ENCODE peak calls at places on chromosomes 2 and 18, in nine cellular contexts. S, E, V, Z, C, O, T, R and B are unnamed samples.

GRCh38 chr18:78587096-78587495 is 392.5 kb upstream of the SALL3 start:
- DNase-seq in Z (no peak), R (no peak), T (no peak), E (peak; percentile 5), C (no peak), S (no peak), V (no peak), O (no peak), B (no peak)

GRCh38 chr2:50979495-50979894 is 52.4 kb downstream of the NRXN1 start:
- DNase-seq in T (no peak), E (no peak), R (no peak), Z (no peak), V (no peak), S (no peak), C (no peak), O (no peak), B (no peak)

GRCh38 chr2:85753525-85754312 is at the start of gene ATOH8:
- DNase-seq in R (peak; percentile 2), C (peak; percentile 75), S (peak; percentile 87), E (peak; percentile 50), Z (no peak), V (no peak), T (peak; percentile 88), O (peak; percentile 68), B (peak; percentile 63)

GRCh38 chr2:76446872-76447271 is 736.2 kb upstream of the GCFC2 start:
- DNase-seq in V (no peak), E (no peak), Z (no peak), S (no peak), T (no peak), C (no peak), R (no peak), O (no peak), B (no peak)

GRCh38 chr2:226185613-226186211 is 613.9 kb downstream of the IRS1 start:
- DNase-seq in C (no peak), O (no peak), Z (no peak), S (peak; percentile 90), T (no peak), V (no peak), E (no peak), R (no peak), B (no peak)

GRCh38 chr2:218858671-218859555 is 692 bp upstream of the WNT6 start:
- DNase-seq in V (no peak), Z (no peak), T (peak; percentile 63), O (no peak), E (no peak), S (no peak), R (no peak), C (peak; percentile 63), B (peak; percentile 42)

GRCh38 chr2:184351126-184351525 is 247.2 kb upstream of the ZNF804A start:
- DNase-seq in C (no peak), Z (no peak), S (no peak), T (no peak), R (no peak), V (no peak), O (no peak), E (no peak), B (no peak)

GRCh38 chr2:100702444-100703134 is 117.3 kb upstream of the NPAS2 start:
- DNase-seq in R (no peak), O (no peak), E (no peak), T (no peak), S (no peak), V (no peak), Z (no peak), C (no peak), B (no peak)

GRCh38 chr2:72755647-72756423 is 70.0 kb downstream of the EXOC6B start:
- DNase-seq in Z (no peak), T (no peak), C (no peak), E (no peak), V (no peak), O (no peak), R (no peak), S (peak; percentile 70), B (no peak)

GRCh38 chr2:42888321-42888720 is 95.9 kb upstream of the HAAO start:
- DNase-seq in V (no peak), E (no peak), T (no peak), O (no peak), C (no peak), R (no peak), S (peak; percentile 44), Z (no peak), B (no peak)

GRCh38 chr2:107588960-107589542 is 237.6 kb upstream of the RGPD4 start:
- DNase-seq in C (no peak), S (peak; percentile 60), T (no peak), O (no peak), V (no peak), Z (no peak), R (no peak), E (no peak), B (no peak)

GRCh38 chr2:12675801-12676200 is 40.9 kb upstream of the TRIB2 start:
- DNase-seq in R (no peak), O (no peak), V (no peak), Z (no peak), C (no peak), E (no peak), T (no peak), S (no peak), B (no peak)

GRCh38 chr2:30178618-30179404 is 32.0 kb downstream of the YPEL5 start:
- DNase-seq in Z (no peak), S (peak; percentile 84), O (no peak), V (no peak), E (no peak), R (no peak), T (no peak), C (no peak), B (no peak)

GRCh38 chr2:128307595-128307994 is 11.1 kb downstream of the HS6ST1 start:
- DNase-seq in Z (no peak), C (peak; percentile 4), S (no peak), V (no peak), R (no peak), E (no peak), O (no peak), T (no peak), B (no peak)

GRCh38 chr2:105391058-105391627 is 7.7 kb downstream of the FHL2 start:
- DNase-seq in C (no peak), S (peak; percentile 59), T (no peak), V (no peak), Z (no peak), O (no peak), E (no peak), R (no peak), B (no peak)

GRCh38 chr2:7933665-7934064 is 748.2 kb upstream of the ID2 start:
- DNase-seq in R (no peak), T (no peak), S (no peak), Z (no peak), E (no peak), V (no peak), C (no peak), O (no peak), B (no peak)

GRCh38 chr18:34857310-34857709 is 147.2 kb downstream of the DTNA start:
- DNase-seq in Z (no peak), O (no peak), E (no peak), V (no peak), R (no peak), T (no peak), C (no peak), S (peak; percentile 9), B (no peak)

GRCh38 chr2:134912406-134912805 is 6.2 kb upstream of the CCNT2 start:
- DNase-seq in V (no peak), R (no peak), Z (no peak), S (peak; percentile 56), O (no peak), E (no peak), T (no peak), C (no peak), B (no peak)

GRCh38 chr2:230170532-230170931 is 49.3 kb downstream of the SP110 start:
- DNase-seq in C (no peak), T (no peak), E (peak; percentile 20), R (peak; percentile 94), V (no peak), O (no peak), S (no peak), Z (no peak), B (no peak)

GRCh38 chr2:218857371-218858137 is 2.1 kb upstream of the WNT6 start:
- DNase-seq in C (no peak), V (no peak), E (no peak), R (no peak), O (no peak), S (no peak), Z (no peak), T (no peak), B (peak; percentile 40)

GRCh38 chr2:173354601-173355131 is at the start of gene CDCA7:
- DNase-seq in S (peak; percentile 50), O (peak; percentile 86), V (peak; percentile 56), E (peak; percentile 77), T (peak; percentile 97), Z (no peak), R (peak; percentile 68), C (peak; percentile 81), B (peak; percentile 54)

GRCh38 chr2:142315353-142315752 is 184.5 kb upstream of the LRP1B start:
- DNase-seq in Z (no peak), O (no peak), R (no peak), T (no peak), E (no peak), V (no peak), S (no peak), C (no peak), B (no peak)

GRCh38 chr2:140975237-140975636 is 1155.6 kb downstream of the LRP1B start:
- DNase-seq in E (no peak), V (no peak), C (no peak), Z (no peak), O (no peak), S (peak; percentile 59), R (no peak), T (no peak), B (no peak)

GRCh38 chr2:21367421-21367820 is 243.7 kb downstream of the TDRD15 start:
- DNase-seq in E (no peak), O (no peak), V (no peak), T (no peak), C (no peak), R (no peak), S (no peak), Z (no peak), B (no peak)

GRCh38 chr2:219160186-219161017 is at the start of gene NHEJ1:
- DNase-seq in V (peak; percentile 85), S (peak; percentile 95), O (peak; percentile 96), C (peak; percentile 99), T (peak; percentile 99), R (peak; percentile 65), E (peak; percentile 98), Z (peak; percentile 89), B (peak; percentile 91)

GRCh38 chr2:100822587-100823248 is 2.8 kb downstream of the NPAS2 start:
- DNase-seq in T (no peak), S (peak; percentile 77), V (no peak), R (no peak), E (no peak), Z (no peak), O (no peak), C (no peak), B (no peak)

GRCh38 chr2:158779621-158780020 is 15.5 kb upstream of the DAPL1 start:
- DNase-seq in V (no peak), R (no peak), C (no peak), O (no peak), S (peak; percentile 58), Z (no peak), T (no peak), E (no peak), B (no peak)

GRCh38 chr2:175195012-175195411 is 13.5 kb upstream of the ATP5MC3 start:
- DNase-seq in Z (no peak), E (no peak), S (no peak), T (no peak), V (no peak), R (no peak), C (no peak), O (no peak), B (no peak)

GRCh38 chr2:171217330-171217729 is 56.6 kb upstream of the TLK1 start:
- DNase-seq in S (no peak), T (no peak), Z (no peak), R (no peak), C (no peak), V (no peak), E (no peak), O (no peak), B (no peak)